ENCODE peak calls at places on chromosomes 11 and 22, in ten cellular contexts. S is CD8-positive, alpha-beta memory T cell; K is esophagus squamous epithelium; B is mesenchymal stem cell; D is osteoblast; X is iPS DF 6.9; Z is psoas muscle; A is effector memory CD4-positive, alpha-beta T cell; F is CD8-positive, alpha-beta T cell; Q is heart right ventricle. L is an unnamed sample. For H3K4me1, the result is how much of the 10 kb centered on the place peaks cover.

GRCh38 chr22:44825310-44826150 is 73.2 kb downstream of the ARHGAP8 start:
- DNase-seq in S (no peak), K (no peak), B (no peak), D (peak), X (no peak), Z (peak), A (no peak), F (no peak), Q (no peak), L (no peak)

GRCh38 chr22:29072193-29072978 is 449 bp upstream of the KREMEN1 start:
- DNase-seq in S (peak), K (peak), B (peak), D (peak), X (peak), Z (peak), A (peak), F (peak), Q (peak), L (no peak)

GRCh38 chr11:116513894-116514293 is 258.9 kb downstream of the BUD13 start:
- DNase-seq in S (no peak), K (no peak), B (no peak), D (no peak), X (no peak), Z (no peak), A (no peak), F (no peak), Q (peak), L (no peak)

GRCh38 chr11:29017941-29018340 is 909.8 kb downstream of the METTL15 start:
- DNase-seq in S (no peak), K (no peak), B (no peak), D (no peak), X (no peak), Z (no peak), A (no peak), F (no peak), Q (no peak), L (no peak)

GRCh38 chr11:130313383-130314183 is 1.1 kb downstream of the ZBTB44 start:
- DNase-seq in S (no peak), K (no peak), B (peak), D (peak), X (no peak), Z (no peak), A (no peak), F (no peak), Q (no peak), L (no peak)

GRCh38 chr11:134098566-134099184 is 29.8 kb downstream of the JAM3 start:
- DNase-seq in S (no peak), K (no peak), B (no peak), D (no peak), X (no peak), Z (no peak), A (no peak), F (no peak), Q (no peak), L (peak)

GRCh38 chr11:20027546-20028014 is 132.7 kb downstream of the DBX1 start:
- DNase-seq in S (no peak), K (no peak), B (no peak), D (no peak), X (no peak), Z (no peak), A (no peak), F (no peak), Q (no peak), L (no peak)

GRCh38 chr11:86575208-86575855 is 97.1 kb downstream of the ME3 start:
- DNase-seq in S (no peak), K (no peak), B (peak), D (no peak), X (no peak), Z (no peak), A (no peak), F (no peak), Q (no peak), L (no peak)

GRCh38 chr22:50086526-50086925 is 1.3 kb upstream of the MLC1 start:
- DNase-seq in S (no peak), K (no peak), B (peak), D (peak), X (no peak), Z (no peak), A (no peak), F (no peak), Q (no peak), L (no peak)

GRCh38 chr11:72331761-72332160 is 87.8 kb upstream of the PHOX2A start:
- DNase-seq in S (no peak), K (no peak), B (no peak), D (no peak), X (no peak), Z (no peak), A (no peak), F (no peak), Q (no peak), L (no peak)

GRCh38 chr11:72330131-72330727 is 86.3 kb upstream of the PHOX2A start:
- DNase-seq in S (no peak), K (no peak), B (no peak), D (no peak), X (no peak), Z (no peak), A (no peak), F (no peak), Q (no peak), L (no peak)

GRCh38 chr11:72334651-72335050 is 90.7 kb upstream of the PHOX2A start:
- DNase-seq in S (no peak), K (no peak), B (no peak), D (no peak), X (no peak), Z (no peak), A (no peak), F (no peak), Q (no peak), L (no peak)

GRCh38 chr11:72336163-72336562 is 92.2 kb upstream of the PHOX2A start:
- DNase-seq in S (no peak), K (no peak), B (peak), D (no peak), X (no peak), Z (no peak), A (no peak), F (no peak), Q (no peak), L (no peak)

DNA sequence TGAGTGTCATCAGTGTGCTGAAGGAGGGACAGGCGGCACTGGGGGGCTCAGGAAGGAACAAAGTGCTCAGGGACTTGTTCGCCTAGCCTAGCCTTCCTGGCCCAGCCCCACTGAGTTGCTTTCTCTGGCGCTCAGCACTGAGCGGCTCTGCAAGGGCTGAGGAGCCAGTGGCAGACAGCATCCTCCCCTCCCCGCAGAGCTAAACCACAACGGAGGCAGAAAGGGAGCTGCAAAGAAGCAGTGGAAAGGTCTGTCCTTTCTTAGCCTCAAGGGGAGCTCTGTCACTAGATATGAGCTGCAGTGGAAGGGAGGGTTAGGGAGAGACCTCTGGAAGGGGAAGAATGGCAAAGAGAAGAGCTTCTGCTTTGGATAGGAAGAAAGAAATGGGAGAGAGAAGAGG is 89.7 kb upstream of the PHOX2A start:
- DNase-seq in S (no peak), K (no peak), B (peak), D (no peak), X (peak), Z (no peak), A (no peak), F (peak), Q (no peak), L (no peak)
- H3K4me1 ChIP-seq in S (under half), K (under half), B (under half), D (under half), X (under half), Z (under half), A (under half), F (under half), Q (under half), L (under half)

DNA sequence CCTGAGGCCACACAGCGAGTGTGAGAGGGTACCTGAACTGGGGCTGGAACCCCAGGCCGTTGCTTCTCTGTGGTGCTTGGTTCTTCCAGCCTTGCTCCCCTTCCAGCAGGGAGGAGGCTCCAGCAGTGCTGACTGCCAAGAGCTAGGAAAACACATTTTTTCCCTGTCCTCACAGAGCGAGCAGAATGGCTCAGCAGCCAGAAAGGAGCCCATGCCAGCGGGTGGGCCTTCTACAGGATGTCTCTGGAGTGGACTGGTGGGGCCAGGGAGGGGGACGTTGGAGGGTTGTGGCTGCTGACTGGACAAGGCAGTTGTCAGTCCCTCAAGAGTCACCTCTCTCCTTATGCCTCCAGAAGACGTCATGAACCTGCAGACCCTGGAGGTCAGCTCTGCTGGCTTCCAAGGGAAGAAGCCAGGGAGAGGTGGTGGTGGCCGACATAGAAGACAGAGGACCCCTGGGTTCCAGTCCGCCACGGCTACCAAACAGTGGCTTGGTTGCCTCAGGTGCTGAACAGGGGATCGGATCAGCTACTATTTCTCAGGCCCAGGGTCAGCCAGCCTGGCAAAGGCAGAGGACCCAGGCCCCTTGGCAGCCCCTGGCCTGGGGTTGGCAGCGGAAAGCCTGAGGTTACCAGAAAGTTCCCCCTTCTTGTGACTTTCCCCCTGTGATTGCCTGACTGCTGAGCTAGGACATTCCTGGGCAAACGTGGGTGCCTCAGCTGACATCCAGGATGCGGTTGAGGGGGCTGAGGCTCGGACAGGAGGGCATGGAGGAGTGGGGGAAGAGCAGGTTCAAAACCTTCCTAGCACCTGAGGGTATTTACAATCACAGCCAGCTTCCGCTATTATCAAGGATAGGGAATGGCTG is 3.7 kb downstream of the MAFF start:
- DNase-seq in S (no peak), K (no peak), B (peak), D (peak), X (no peak), Z (peak), A (no peak), F (no peak), Q (peak), L (no peak)
- H3K27ac ChIP-seq in S (no peak), K (peak), B (peak), D (peak), X (no peak), Z (peak), A (no peak), F (no peak), Q (peak), L (no peak)

GRCh38 chr22:20573176-20573829 is 65.9 kb downstream of the MED15 start:
- DNase-seq in S (no peak), K (no peak), B (no peak), D (peak), X (no peak), Z (no peak), A (no peak), F (no peak), Q (no peak), L (no peak)
- H3K4me1 ChIP-seq in S (half or more), K (under half), B (under half), D (under half), X (under half), Z (under half), A (under half), F (half or more), Q (under half), L (under half)

DNA sequence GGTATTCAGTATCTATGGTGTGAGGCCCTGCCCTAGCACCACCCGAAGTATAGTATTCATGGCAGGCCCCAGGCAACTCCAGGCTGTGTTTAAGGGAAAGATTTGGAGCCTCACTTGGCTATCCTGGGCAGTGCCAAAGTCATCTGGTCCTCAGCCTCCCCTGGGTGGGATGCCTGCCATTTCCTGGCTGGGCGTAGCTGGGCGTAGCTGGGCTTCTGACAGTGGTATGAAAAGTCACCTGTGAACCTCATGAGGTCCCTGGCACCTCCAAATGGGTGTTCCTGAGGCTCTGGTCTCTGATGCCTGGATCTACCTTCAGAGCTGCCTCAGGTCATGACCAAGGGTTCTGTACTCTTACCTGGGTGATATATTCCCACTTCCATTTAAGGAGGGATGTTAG is 113.0 kb upstream of the PARVA start:
- DNase-seq in S (no peak), K (no peak), B (no peak), D (peak), X (no peak), Z (no peak), A (no peak), F (no peak), Q (no peak), L (no peak)
- H3K27ac ChIP-seq in S (no peak), K (no peak), B (no peak), D (no peak), X (no peak), Z (no peak), A (no peak), F (no peak), Q (no peak), L (no peak)

GRCh38 chr11:75275581-75275980 is 35.0 kb downstream of the TPBGL start:
- DNase-seq in S (peak), K (peak), B (peak), D (no peak), X (no peak), Z (peak), A (peak), F (peak), Q (no peak), L (no peak)

GRCh38 chr11:75277991-75278790 is 37.6 kb downstream of the TPBGL start:
- DNase-seq in S (no peak), K (no peak), B (no peak), D (no peak), X (no peak), Z (peak), A (no peak), F (no peak), Q (no peak), L (no peak)

GRCh38 chr11:75276696-75277095 is 36.1 kb downstream of the TPBGL start:
- DNase-seq in S (no peak), K (no peak), B (no peak), D (peak), X (no peak), Z (no peak), A (no peak), F (no peak), Q (no peak), L (no peak)

GRCh38 chr11:75279273-75279672 is 38.7 kb downstream of the TPBGL start:
- DNase-seq in S (no peak), K (no peak), B (no peak), D (peak), X (no peak), Z (peak), A (no peak), F (no peak), Q (no peak), L (no peak)

DNA sequence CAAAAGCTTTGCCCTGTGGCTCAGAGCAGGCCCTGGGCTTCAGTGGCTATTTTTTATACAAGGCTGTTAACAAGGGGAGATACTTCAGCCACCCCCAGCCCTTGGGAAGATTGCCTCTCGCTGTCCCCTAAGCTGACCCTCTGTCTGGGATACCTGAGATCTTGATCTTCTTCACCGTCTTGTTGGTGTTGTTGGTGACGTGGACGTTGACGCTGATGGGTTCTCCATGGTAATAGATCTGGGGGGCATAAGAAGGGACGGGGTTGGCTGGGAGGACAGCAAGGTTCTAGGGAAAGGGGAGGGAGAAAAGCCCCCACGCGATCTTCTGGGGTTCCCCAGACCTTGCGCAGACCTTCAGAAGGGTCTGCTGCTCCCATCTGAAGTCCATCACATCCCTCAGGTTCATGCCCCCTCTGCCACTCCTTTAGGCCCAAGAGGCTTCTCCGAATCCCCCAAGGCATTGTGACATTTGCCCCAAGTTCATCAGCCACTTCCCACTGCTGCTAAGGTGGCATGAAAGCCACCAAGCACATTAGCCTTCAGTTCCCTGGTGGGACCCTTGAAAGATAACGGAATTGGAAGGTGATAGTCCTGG is 36.7 kb downstream of the TPBGL start:
- DNase-seq in S (no peak), K (no peak), B (no peak), D (peak), X (no peak), Z (no peak), A (no peak), F (no peak), Q (no peak), L (no peak)
- H3K4me1 ChIP-seq in S (half or more), K (under half), B (under half), D (under half), X (under half), Z (under half), A (under half), F (half or more), Q (under half), L (under half)

GRCh38 chr11:61697093-61697492 is 16.9 kb downstream of the DAGLA start:
- DNase-seq in S (no peak), K (no peak), B (no peak), D (peak), X (no peak), Z (peak), A (no peak), F (no peak), Q (peak), L (no peak)

GRCh38 chr11:61695917-61696316 is 15.7 kb downstream of the DAGLA start:
- DNase-seq in S (peak), K (no peak), B (peak), D (peak), X (no peak), Z (peak), A (peak), F (peak), Q (peak), L (no peak)

GRCh38 chr11:61696602-61697001 is 16.4 kb downstream of the DAGLA start:
- DNase-seq in S (no peak), K (no peak), B (no peak), D (peak), X (no peak), Z (no peak), A (no peak), F (no peak), Q (peak), L (no peak)

GRCh38 chr11:61693897-61694840 is 14.0 kb downstream of the DAGLA start:
- DNase-seq in S (no peak), K (no peak), B (no peak), D (peak), X (no peak), Z (no peak), A (no peak), F (no peak), Q (no peak), L (no peak)

GRCh38 chr11:61694971-61695706 is 14.9 kb downstream of the DAGLA start:
- DNase-seq in S (no peak), K (no peak), B (no peak), D (peak), X (no peak), Z (peak), A (no peak), F (no peak), Q (peak), L (no peak)
- H3K27ac ChIP-seq in S (no peak), K (peak), B (no peak), D (peak), X (no peak), Z (peak), A (peak), F (no peak), Q (peak), L (peak)

GRCh38 chr11:35006389-35007128 is 90.1 kb downstream of the PDHX start:
- DNase-seq in S (peak), K (no peak), B (no peak), D (no peak), X (no peak), Z (no peak), A (peak), F (no peak), Q (no peak), L (no peak)
- H3K4me1 ChIP-seq in S (under half), K (under half), B (under half), D (under half), X (under half), Z (under half), A (under half), F (under half), Q (under half), L (half or more)

DNA sequence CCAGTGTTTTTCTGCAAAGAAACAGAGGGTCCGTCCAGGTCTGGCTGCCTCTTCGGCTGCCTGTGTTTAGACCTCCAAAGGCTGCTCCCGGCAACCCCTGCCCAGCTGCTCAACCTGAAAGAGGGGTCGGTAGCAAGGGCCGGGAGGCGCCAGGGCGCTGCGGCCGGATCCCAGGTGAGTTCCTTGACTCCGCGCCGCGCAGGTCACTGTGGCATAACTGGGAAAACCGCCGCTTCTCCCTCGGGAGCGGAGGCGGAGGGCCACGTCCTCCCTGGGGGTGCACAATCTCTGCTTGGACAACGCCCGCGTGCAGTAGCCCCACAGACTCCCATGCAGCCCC is 1.0 kb upstream of the BRSK2 start:
- DNase-seq in S (no peak), K (no peak), B (no peak), D (peak), X (no peak), Z (no peak), A (no peak), F (no peak), Q (peak), L (no peak)
- H3K27ac ChIP-seq in S (no peak), K (no peak), B (no peak), D (no peak), X (no peak), Z (no peak), A (peak), F (no peak), Q (no peak), L (peak)

L was measured in Panc1.